ENCODE peak calls at places on chromosomes 7 and 10, in four cellular contexts. Y is HepG2, K is GM12878, P is K562. D is an unnamed sample.

GRCh38 chr7:139232377-139232717 is 1.3 kb downstream of the UBN2 start:
- DNase-seq in Y (no peak), K (no peak), P (no peak), D (no peak)

GRCh38 chr7:10138087-10138854 is 835.4 kb upstream of the PHF14 start:
- DNase-seq in Y (no peak), K (no peak), P (no peak), D (no peak)

GRCh38 chr7:2651336-2651735 is 19.6 kb downstream of the TTYH3 start:
- DNase-seq in Y (peak), K (no peak), P (peak), D (peak)

GRCh38 chr10:79229830-79230562 is 117.3 kb upstream of the PPIF start:
- DNase-seq in Y (no peak), K (no peak), P (no peak), D (no peak)

GRCh38 chr7:151551820-151552219 is 32.1 kb upstream of the RHEB start:
- DNase-seq in Y (no peak), K (no peak), P (no peak), D (no peak)

GRCh38 chr10:99172130-99172738 is 63.4 kb downstream of the HPSE2 start:
- DNase-seq in Y (peak), K (no peak), P (peak), D (peak)

GRCh38 chr7:77950548-77950947 is 152.0 kb downstream of the PHTF2 start:
- DNase-seq in Y (no peak), K (no peak), P (no peak), D (no peak)

GRCh38 chr7:38563736-38564135 is 67.4 kb downstream of the AMPH start:
- DNase-seq in Y (no peak), K (no peak), P (no peak), D (no peak)

GRCh38 chr7:7220821-7221220 is 38.5 kb downstream of the C1GALT1 start:
- DNase-seq in Y (no peak), K (no peak), P (no peak), D (no peak)

DNA sequence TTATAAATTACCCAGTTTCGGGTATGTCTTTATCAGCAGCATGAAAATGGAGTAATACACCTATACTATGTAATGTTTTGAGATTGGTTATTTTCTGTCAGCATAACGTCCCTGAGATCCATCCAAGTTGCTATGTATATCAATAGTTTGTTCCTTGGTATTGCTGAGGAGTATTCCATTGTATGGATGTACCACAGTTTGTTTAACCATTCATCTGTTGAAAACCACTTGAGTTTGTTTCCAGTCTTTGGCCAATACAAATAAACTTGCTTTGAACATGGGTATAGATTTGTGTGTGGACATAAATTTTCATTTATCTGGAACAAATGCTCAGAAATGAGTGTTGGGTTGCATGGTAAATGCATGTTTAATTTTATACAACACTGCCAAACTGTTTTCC is 103.3 kb upstream of the GSDME start:
- DNase-seq in Y (no peak), K (no peak), P (no peak), D (no peak)
- TF ChIP-seq SP1 in Y (no peak), K (no peak), P (no peak), D (no peak)

DNA sequence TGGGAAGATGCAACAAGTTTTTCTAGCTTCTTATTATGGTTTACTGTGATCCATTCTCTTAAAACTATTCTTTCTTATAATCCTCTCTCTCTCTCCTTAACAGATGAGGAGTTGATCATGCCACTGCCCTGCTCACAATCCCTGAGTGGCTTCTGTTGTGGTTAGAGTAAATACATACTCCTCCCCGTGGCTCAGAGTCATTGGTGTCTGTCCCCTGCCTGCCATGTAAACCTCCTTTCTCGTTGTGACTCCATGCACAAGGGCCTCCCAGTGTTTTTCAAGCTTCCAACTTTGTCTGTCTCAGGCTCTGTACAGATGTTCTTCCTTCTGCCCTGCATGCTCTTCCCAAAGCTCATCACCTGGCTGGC is 20.4 kb downstream of the CCNY start:
- DNase-seq in Y (no peak), K (no peak), P (no peak), D (no peak)
- TF ChIP-seq TARDBP in Y (no peak), K (no peak), P (no peak), D (no peak)

DNA sequence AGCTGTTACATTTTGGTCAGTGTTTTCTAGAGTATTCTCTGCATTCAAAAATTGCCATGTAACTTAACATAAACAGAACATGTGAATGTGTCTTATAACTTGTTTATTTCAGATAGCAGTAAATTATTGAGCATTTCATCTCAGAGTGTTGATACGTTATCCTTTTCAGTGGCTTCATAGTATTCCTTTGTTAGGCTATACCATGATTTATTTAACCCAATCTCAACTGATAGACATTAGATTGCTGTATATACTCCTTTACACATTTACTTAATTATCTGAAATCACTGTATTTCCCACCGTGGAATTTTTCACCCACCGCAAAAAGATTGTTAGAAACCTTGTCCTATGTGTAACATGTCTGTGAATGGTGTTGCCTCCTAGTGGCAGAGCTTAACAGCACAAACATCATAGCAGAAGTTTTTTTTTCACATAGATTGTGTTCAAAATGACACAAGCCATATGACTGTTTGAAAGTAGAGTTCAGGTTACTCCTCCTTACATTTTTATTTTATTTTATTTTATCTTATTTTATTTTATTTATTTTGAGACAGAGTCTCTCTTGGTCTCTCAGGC is 21.4 kb downstream of the SLF2 start:
- DNase-seq in Y (peak), K (no peak), P (peak), D (peak)
- TF ChIP-seq BHLHE40 in Y (no peak), K (no peak), P (no peak), D (no peak)

DNA sequence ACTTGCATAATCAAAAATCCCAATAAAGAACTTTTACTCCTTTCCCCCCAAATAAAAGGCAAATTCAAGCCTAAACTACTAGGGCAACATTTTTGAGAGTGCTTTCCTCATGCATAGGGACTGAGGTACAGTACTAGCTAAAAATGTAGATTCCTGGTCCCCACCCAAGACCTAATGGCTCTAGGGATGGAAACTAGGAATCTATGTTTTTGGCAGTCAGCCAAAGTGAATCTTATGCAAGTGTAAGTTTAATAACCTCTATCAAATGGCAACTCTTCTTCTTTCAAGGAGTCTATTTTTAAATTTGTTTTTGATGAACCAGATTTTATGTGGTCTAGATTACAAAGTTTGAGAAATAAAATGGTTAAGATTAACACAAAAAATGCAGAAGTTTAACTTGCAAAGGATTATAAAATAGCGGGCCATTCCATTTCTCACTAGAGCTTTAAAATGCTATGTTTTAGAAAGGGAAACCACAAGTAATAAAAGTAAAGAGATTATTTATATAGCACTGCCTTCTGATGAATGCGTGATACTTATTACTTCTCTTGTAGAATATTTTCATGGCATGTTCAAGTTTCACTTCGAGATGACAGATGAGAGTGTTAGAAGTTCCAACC is 70.4 kb upstream of the MDFIC start:
- DNase-seq in Y (no peak), K (no peak), P (no peak), D (peak)
- TF ChIP-seq SP1 in Y (no peak), K (no peak), P (no peak), D (no peak)